ENCODE peak calls at places on chromosomes 12 and 14, in four cellular contexts. One of them, this sample, is unnamed.

GRCh38 chr14:103003351-103003615 is 54.1 kb downstream of the CDC42BPB start:
- DNase-seq in uterus: no peak
- DNase-seq in body of pancreas: no peak
- DNase-seq in transverse colon: no peak
- DNase-seq in this sample: no peak

GRCh38 chr12:96241484-96242256 is 47.5 kb downstream of the ELK3 start:
- DNase-seq in body of pancreas: no peak
- DNase-seq in transverse colon: peak
- DNase-seq in uterus: peak
- DNase-seq in this sample: no peak

GRCh38 chr12:57476162-57476992 is 3.3 kb downstream of the ARHGAP9 start:
- DNase-seq in body of pancreas: no peak
- DNase-seq in uterus: no peak
- DNase-seq in transverse colon: peak
- DNase-seq in this sample: no peak

GRCh38 chr14:81193924-81194633 is 26.7 kb downstream of the GTF2A1 start:
- DNase-seq in transverse colon: no peak
- DNase-seq in uterus: no peak
- DNase-seq in body of pancreas: no peak
- DNase-seq in this sample: no peak

GRCh38 chr12:546920-547845 is 87.4 kb downstream of the B4GALNT3 start:
- DNase-seq in body of pancreas: peak
- DNase-seq in transverse colon: peak
- DNase-seq in uterus: peak
- DNase-seq in this sample: peak

GRCh38 chr12:46357438-46358324 is 14.9 kb downstream of the SLC38A2 start:
- DNase-seq in uterus: no peak
- DNase-seq in body of pancreas: no peak
- DNase-seq in transverse colon: no peak
- DNase-seq in this sample: no peak

GRCh38 chr14:82052778-82053177 is 519.1 kb upstream of the SEL1L start:
- DNase-seq in transverse colon: no peak
- DNase-seq in body of pancreas: no peak
- DNase-seq in uterus: no peak
- DNase-seq in this sample: no peak

GRCh38 chr12:127893875-127894635 is 372.9 kb upstream of the TMEM132C start:
- DNase-seq in body of pancreas: no peak
- DNase-seq in uterus: no peak
- DNase-seq in transverse colon: no peak
- DNase-seq in this sample: peak

GRCh38 chr14:100551056-100551455 is 36.2 kb downstream of the BEGAIN start:
- DNase-seq in body of pancreas: no peak
- DNase-seq in uterus: no peak
- DNase-seq in transverse colon: no peak
- DNase-seq in this sample: no peak

GRCh38 chr14:89589400-89590128 is 172.5 kb upstream of the FOXN3 start:
- DNase-seq in transverse colon: no peak
- DNase-seq in uterus: no peak
- DNase-seq in body of pancreas: no peak
- DNase-seq in this sample: no peak

GRCh38 chr14:77607741-77608302 is 8.6 kb downstream of the SPTLC2 start:
- DNase-seq in transverse colon: no peak
- DNase-seq in uterus: no peak
- DNase-seq in body of pancreas: no peak
- DNase-seq in this sample: no peak

GRCh38 chr12:6426882-6427671 is 17.7 kb upstream of the CD27 start:
- DNase-seq in body of pancreas: no peak
- DNase-seq in uterus: no peak
- DNase-seq in transverse colon: peak
- DNase-seq in this sample: no peak

GRCh38 chr12:100211698-100212097 is 11.1 kb downstream of the ACTR6 start:
- DNase-seq in body of pancreas: no peak
- DNase-seq in uterus: no peak
- DNase-seq in transverse colon: no peak
- DNase-seq in this sample: no peak

GRCh38 chr12:22755629-22756028 is 130.7 kb downstream of the ETNK1 start:
- DNase-seq in uterus: no peak
- DNase-seq in body of pancreas: no peak
- DNase-seq in transverse colon: no peak
- DNase-seq in this sample: no peak

GRCh38 chr14:30521899-30522736 is 36.8 kb upstream of the G2E3 start:
- DNase-seq in uterus: no peak
- DNase-seq in body of pancreas: no peak
- DNase-seq in transverse colon: no peak
- DNase-seq in this sample: no peak

GRCh38 chr14:39722547-39723273 is 290.5 kb upstream of the FBXO33 start:
- DNase-seq in uterus: no peak
- DNase-seq in transverse colon: no peak
- DNase-seq in body of pancreas: no peak
- DNase-seq in this sample: no peak

GRCh38 chr12:25242981-25243764 is 7.6 kb downstream of the KRAS start:
- DNase-seq in body of pancreas: no peak
- DNase-seq in transverse colon: peak
- DNase-seq in uterus: no peak
- DNase-seq in this sample: no peak

GRCh38 chr14:106622200-106622745 is 1095.9 kb downstream of the TMEM121 start:
- DNase-seq in body of pancreas: no peak
- DNase-seq in transverse colon: peak
- DNase-seq in uterus: no peak
- DNase-seq in this sample: no peak

GRCh38 chr14:91328313-91329050 is 84.0 kb upstream of the GPR68 start:
- DNase-seq in transverse colon: no peak
- DNase-seq in uterus: no peak
- DNase-seq in body of pancreas: no peak
- DNase-seq in this sample: no peak

GRCh38 chr14:103994535-103995184 is 52.3 kb upstream of the RD3L start:
- DNase-seq in transverse colon: no peak
- DNase-seq in uterus: no peak
- DNase-seq in body of pancreas: no peak
- DNase-seq in this sample: no peak

GRCh38 chr12:31207799-31208465 is 118.0 kb downstream of the SINHCAF start:
- DNase-seq in transverse colon: no peak
- DNase-seq in uterus: no peak
- DNase-seq in body of pancreas: no peak
- DNase-seq in this sample: no peak

GRCh38 chr14:26216797-26217196 is 381.0 kb downstream of the NOVA1 start:
- DNase-seq in transverse colon: no peak
- DNase-seq in uterus: no peak
- DNase-seq in body of pancreas: no peak
- DNase-seq in this sample: no peak

GRCh38 chr12:30286345-30286926 is 409.2 kb downstream of the IPO8 start:
- DNase-seq in body of pancreas: no peak
- DNase-seq in uterus: no peak
- DNase-seq in transverse colon: no peak
- DNase-seq in this sample: peak

GRCh38 chr14:32202468-32202865 is 602 bp downstream of the RNU6-8 start:
- DNase-seq in body of pancreas: no peak
- DNase-seq in uterus: no peak
- DNase-seq in transverse colon: no peak
- DNase-seq in this sample: no peak

GRCh38 chr14:103393078-103393477 is 7.9 kb downstream of the MARK3 start:
- DNase-seq in body of pancreas: no peak
- DNase-seq in transverse colon: no peak
- DNase-seq in uterus: no peak
- DNase-seq in this sample: no peak

GRCh38 chr12:81668475-81668874 is 90.7 kb downstream of the PPFIA2 start:
- DNase-seq in body of pancreas: no peak
- DNase-seq in transverse colon: no peak
- DNase-seq in uterus: no peak
- DNase-seq in this sample: peak

GRCh38 chr14:100537701-100538565 is 49.3 kb downstream of the BEGAIN start:
- DNase-seq in body of pancreas: peak
- DNase-seq in transverse colon: peak
- DNase-seq in uterus: peak
- DNase-seq in this sample: no peak

GRCh38 chr12:1161197-1161596 is 170.2 kb downstream of the ERC1 start:
- DNase-seq in uterus: no peak
- DNase-seq in transverse colon: no peak
- DNase-seq in body of pancreas: no peak
- DNase-seq in this sample: no peak

GRCh38 chr12:121227294-121227693 is 17.4 kb downstream of the P2RX4 start:
- DNase-seq in uterus: no peak
- DNase-seq in transverse colon: peak
- DNase-seq in body of pancreas: peak
- DNase-seq in this sample: no peak

GRCh38 chr12:89783321-89784060 is 74.9 kb upstream of the ATP2B1 start:
- DNase-seq in transverse colon: no peak
- DNase-seq in body of pancreas: no peak
- DNase-seq in uterus: no peak
- DNase-seq in this sample: no peak

GRCh38 chr12:101992091-101992490 is 69.7 kb downstream of the WASHC3 start:
- DNase-seq in transverse colon: no peak
- DNase-seq in body of pancreas: no peak
- DNase-seq in uterus: no peak
- DNase-seq in this sample: no peak

GRCh38 chr14:102591944-102592772 is at the start of gene RCOR1:
- DNase-seq in uterus: peak
- DNase-seq in body of pancreas: peak
- DNase-seq in transverse colon: peak
- DNase-seq in this sample: peak

GRCh38 chr12:66744956-66745383 is 66.1 kb upstream of the GRIP1 start:
- DNase-seq in body of pancreas: no peak
- DNase-seq in uterus: no peak
- DNase-seq in transverse colon: no peak
- DNase-seq in this sample: no peak

GRCh38 chr12:56152132-56152755 is at the start of gene MYL6B:
- DNase-seq in transverse colon: peak
- DNase-seq in uterus: peak
- DNase-seq in body of pancreas: peak
- DNase-seq in this sample: peak
- TF ChIP-seq POLR2A in transverse colon: peak
- TF ChIP-seq POLR2A in uterus: peak
- TF ChIP-seq POLR2A in body of pancreas: peak
- TF ChIP-seq POLR2A in this sample: peak

GRCh38 chr14:50308363-50308762 is 3.7 kb downstream of the L2HGDH start:
- DNase-seq in uterus: no peak
- DNase-seq in body of pancreas: no peak
- DNase-seq in transverse colon: no peak
- DNase-seq in this sample: no peak

GRCh38 chr14:50310445-50310844 is 1.6 kb downstream of the L2HGDH start:
- DNase-seq in uterus: no peak
- DNase-seq in body of pancreas: no peak
- DNase-seq in transverse colon: no peak
- DNase-seq in this sample: no peak

GRCh38 chr14:50311337-50311973 is 574 bp downstream of the L2HGDH start:
- DNase-seq in uterus: no peak
- DNase-seq in body of pancreas: no peak
- DNase-seq in transverse colon: no peak
- DNase-seq in this sample: no peak

GRCh38 chr14:50312734-50313054 is 570 bp downstream of the DMAC2L start:
- DNase-seq in transverse colon: no peak
- DNase-seq in body of pancreas: no peak
- DNase-seq in uterus: no peak
- DNase-seq in this sample: no peak

GRCh38 chr14:50311974-50312733 is at the start of the genes DMAC2L and L2HGDH:
- DNase-seq in uterus: peak
- DNase-seq in transverse colon: peak
- DNase-seq in body of pancreas: peak
- DNase-seq in this sample: peak
- TF ChIP-seq POLR2A in uterus: peak
- TF ChIP-seq POLR2A in transverse colon: peak
- TF ChIP-seq POLR2A in body of pancreas: peak
- TF ChIP-seq POLR2A in this sample: peak

DNA sequence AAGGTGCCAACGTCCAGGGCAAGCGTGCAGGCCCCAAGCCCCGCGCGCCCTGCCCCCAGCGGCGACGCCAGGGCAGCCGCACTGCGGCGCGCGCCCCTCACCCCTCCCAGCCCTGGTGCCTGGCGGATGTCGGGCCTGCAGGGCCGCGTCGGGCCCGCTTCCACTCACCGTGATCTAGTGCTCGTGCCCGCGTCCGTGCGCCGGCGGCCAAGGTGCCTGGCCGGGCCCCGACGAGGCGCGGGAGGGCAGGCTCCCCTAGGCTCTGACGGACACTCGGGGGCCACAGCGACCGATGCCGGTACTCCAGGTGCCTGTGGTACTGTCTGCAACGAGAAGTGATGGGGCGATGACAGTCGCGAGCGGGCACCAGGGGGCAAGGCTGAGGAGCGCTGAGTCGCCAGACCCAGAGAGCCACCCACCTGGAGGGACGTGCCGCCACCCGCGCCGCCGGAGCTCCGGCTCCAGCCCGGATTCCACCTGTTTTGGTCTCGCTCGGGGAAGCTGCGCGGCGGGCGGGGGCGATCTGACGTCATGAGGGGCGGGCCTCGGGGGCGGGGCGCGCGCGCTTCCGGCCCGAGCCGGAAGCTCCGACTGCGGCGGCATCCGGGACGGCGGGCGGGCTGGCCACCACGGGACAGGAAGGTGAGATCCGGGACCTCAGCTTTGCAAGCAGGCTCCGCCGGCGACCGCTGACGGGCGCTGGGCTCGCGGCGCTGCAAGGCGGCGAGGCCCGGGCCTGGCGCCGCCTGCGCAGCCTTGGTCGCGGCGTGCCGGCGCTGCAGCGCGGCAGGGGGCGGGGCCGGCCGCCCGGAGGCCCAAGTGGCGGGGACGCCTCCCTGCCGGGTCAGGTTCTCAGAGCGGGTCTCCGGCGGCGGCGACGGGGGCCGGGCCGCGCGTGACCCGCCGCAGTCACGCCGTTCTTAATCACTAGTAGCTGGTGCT is at the start of the genes LYSET and MOAP1:
- DNase-seq in uterus: peak
- DNase-seq in transverse colon: peak
- DNase-seq in body of pancreas: peak
- DNase-seq in this sample: peak
- TF ChIP-seq POLR2A in uterus: peak
- TF ChIP-seq POLR2A in transverse colon: peak
- TF ChIP-seq POLR2A in body of pancreas: peak
- TF ChIP-seq POLR2A in this sample: peak

DNA sequence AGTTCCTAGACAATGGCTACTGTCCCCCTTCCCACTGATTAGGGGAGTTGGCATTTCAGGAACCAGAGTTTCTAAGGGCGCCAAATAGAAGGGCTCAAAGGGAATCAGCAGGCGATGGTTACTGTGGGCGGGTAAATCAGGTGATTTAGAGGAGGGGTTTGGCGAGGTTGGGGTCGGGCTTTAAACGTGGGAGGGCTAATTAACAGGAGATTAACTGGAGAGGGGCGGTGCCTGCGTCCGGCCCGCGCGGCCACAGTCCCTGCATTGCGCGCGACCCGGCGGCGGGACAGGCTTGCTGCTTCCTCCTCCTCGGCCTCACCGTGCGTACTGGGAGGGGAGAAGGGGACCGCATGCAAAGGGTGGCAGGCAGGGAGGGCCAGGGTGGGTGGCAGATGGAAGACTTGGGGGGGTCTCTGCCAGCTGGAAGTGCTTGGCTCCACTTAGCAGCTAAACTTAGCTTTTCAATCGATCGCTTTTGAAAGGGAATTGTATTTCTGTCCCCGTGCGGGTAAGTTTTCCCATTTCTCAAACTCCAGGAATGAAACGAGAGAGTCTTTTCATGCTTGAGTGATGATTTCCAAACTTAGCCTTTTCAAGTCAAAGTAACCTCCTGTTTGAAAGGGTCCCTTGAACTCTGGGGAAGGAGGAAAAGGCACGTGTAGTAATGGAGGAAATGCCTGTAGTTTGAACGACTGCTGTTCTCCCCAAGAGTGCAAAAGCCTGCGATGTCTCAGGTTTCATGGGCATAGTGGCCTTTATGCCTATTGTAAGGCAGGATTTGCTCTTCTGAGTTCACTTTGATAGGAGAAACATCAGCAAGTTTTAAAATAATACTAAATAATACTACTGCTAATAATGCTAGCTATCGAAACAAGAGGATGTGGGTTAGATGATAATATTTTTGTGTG is at the start of gene MGST1:
- DNase-seq in uterus: peak
- DNase-seq in body of pancreas: peak
- DNase-seq in transverse colon: peak
- DNase-seq in this sample: no peak
- TF ChIP-seq POLR2A in uterus: no peak
- TF ChIP-seq POLR2A in body of pancreas: peak
- TF ChIP-seq POLR2A in transverse colon: peak
- TF ChIP-seq POLR2A in this sample: no peak

This sample was measured in H54.